ENCODE peak calls at places on chromosomes 1 and 21, in seven cellular contexts. One of them, this sample, is unnamed.

GRCh38 chr1:82848043-82848442 is 1047.3 kb downstream of the ADGRL2 start:
- DNase-seq in neuronal stem cell: no peak
- DNase-seq in activated CD4-positive, alpha-beta T cell treated with anti-CD3 and anti-CD28 coated beads, Interleukin-2, amount 10 ng/mL, durations not matched to agents 7 days and 5 days: no peak
- DNase-seq in amniotic stem cell: no peak
- DNase-seq in AG09309: no peak
- DNase-seq in ELR: no peak
- DNase-seq in NCI-H524: no peak
- DNase-seq in this sample: no peak

GRCh38 chr1:112383759-112384370 is 12.1 kb upstream of the CTTNBP2NL start:
- DNase-seq in AG09309: no peak
- DNase-seq in ELR: no peak
- DNase-seq in neuronal stem cell: no peak
- DNase-seq in activated CD4-positive, alpha-beta T cell treated with anti-CD3 and anti-CD28 coated beads, Interleukin-2, amount 10 ng/mL, durations not matched to agents 7 days and 5 days: no peak
- DNase-seq in NCI-H524: no peak
- DNase-seq in amniotic stem cell: no peak
- DNase-seq in this sample: no peak

GRCh38 chr1:206538086-206538781 is 30.9 kb downstream of the RASSF5 start:
- DNase-seq in activated CD4-positive, alpha-beta T cell treated with anti-CD3 and anti-CD28 coated beads, Interleukin-2, amount 10 ng/mL, durations not matched to agents 7 days and 5 days: no peak
- DNase-seq in neuronal stem cell: no peak
- DNase-seq in amniotic stem cell: no peak
- DNase-seq in NCI-H524: no peak
- DNase-seq in AG09309: no peak
- DNase-seq in ELR: no peak
- DNase-seq in this sample: no peak

GRCh38 chr1:30656171-30656940 is 67.0 kb downstream of the MATN1 start:
- DNase-seq in amniotic stem cell: no peak
- DNase-seq in neuronal stem cell: no peak
- DNase-seq in AG09309: no peak
- DNase-seq in ELR: no peak
- DNase-seq in activated CD4-positive, alpha-beta T cell treated with anti-CD3 and anti-CD28 coated beads, Interleukin-2, amount 10 ng/mL, durations not matched to agents 7 days and 5 days: no peak
- DNase-seq in NCI-H524: no peak
- DNase-seq in this sample: no peak

GRCh38 chr21:45227735-45228134 is 60.0 kb downstream of the POFUT2 start:
- DNase-seq in NCI-H524: no peak
- DNase-seq in AG09309: no peak
- DNase-seq in ELR: no peak
- DNase-seq in amniotic stem cell: no peak
- DNase-seq in activated CD4-positive, alpha-beta T cell treated with anti-CD3 and anti-CD28 coated beads, Interleukin-2, amount 10 ng/mL, durations not matched to agents 7 days and 5 days: no peak
- DNase-seq in neuronal stem cell: no peak
- DNase-seq in this sample: no peak

GRCh38 chr1:48207536-48208075 is 14.9 kb upstream of the SLC5A9 start:
- DNase-seq in activated CD4-positive, alpha-beta T cell treated with anti-CD3 and anti-CD28 coated beads, Interleukin-2, amount 10 ng/mL, durations not matched to agents 7 days and 5 days: no peak
- DNase-seq in neuronal stem cell: no peak
- DNase-seq in NCI-H524: no peak
- DNase-seq in ELR: no peak
- DNase-seq in AG09309: no peak
- DNase-seq in amniotic stem cell: no peak
- DNase-seq in this sample: no peak

GRCh38 chr21:42417533-42417932 is 13.8 kb downstream of the UBASH3A start:
- DNase-seq in ELR: no peak
- DNase-seq in activated CD4-positive, alpha-beta T cell treated with anti-CD3 and anti-CD28 coated beads, Interleukin-2, amount 10 ng/mL, durations not matched to agents 7 days and 5 days: peak
- DNase-seq in neuronal stem cell: no peak
- DNase-seq in NCI-H524: no peak
- DNase-seq in amniotic stem cell: no peak
- DNase-seq in AG09309: no peak
- DNase-seq in this sample: no peak

GRCh38 chr1:161223805-161224694 is 622 bp upstream of the APOA2 start:
- DNase-seq in ELR: no peak
- DNase-seq in amniotic stem cell: no peak
- DNase-seq in neuronal stem cell: no peak
- DNase-seq in AG09309: no peak
- DNase-seq in NCI-H524: no peak
- DNase-seq in activated CD4-positive, alpha-beta T cell treated with anti-CD3 and anti-CD28 coated beads, Interleukin-2, amount 10 ng/mL, durations not matched to agents 7 days and 5 days: no peak
- DNase-seq in this sample: no peak

GRCh38 chr1:223035724-223036478 is 107.1 kb downstream of the TLR5 start:
- DNase-seq in AG09309: no peak
- DNase-seq in NCI-H524: no peak
- DNase-seq in activated CD4-positive, alpha-beta T cell treated with anti-CD3 and anti-CD28 coated beads, Interleukin-2, amount 10 ng/mL, durations not matched to agents 7 days and 5 days: no peak
- DNase-seq in ELR: no peak
- DNase-seq in amniotic stem cell: no peak
- DNase-seq in neuronal stem cell: no peak
- DNase-seq in this sample: no peak

GRCh38 chr1:199612976-199613774 is 414.3 kb upstream of the NR5A2 start:
- DNase-seq in NCI-H524: no peak
- DNase-seq in ELR: peak
- DNase-seq in AG09309: no peak
- DNase-seq in activated CD4-positive, alpha-beta T cell treated with anti-CD3 and anti-CD28 coated beads, Interleukin-2, amount 10 ng/mL, durations not matched to agents 7 days and 5 days: no peak
- DNase-seq in amniotic stem cell: no peak
- DNase-seq in neuronal stem cell: no peak
- DNase-seq in this sample: no peak

GRCh38 chr21:25911730-25912401 is 177.1 kb downstream of the GABPA start:
- DNase-seq in ELR: no peak
- DNase-seq in activated CD4-positive, alpha-beta T cell treated with anti-CD3 and anti-CD28 coated beads, Interleukin-2, amount 10 ng/mL, durations not matched to agents 7 days and 5 days: no peak
- DNase-seq in AG09309: no peak
- DNase-seq in neuronal stem cell: no peak
- DNase-seq in amniotic stem cell: no peak
- DNase-seq in NCI-H524: no peak
- DNase-seq in this sample: no peak

GRCh38 chr1:66444438-66445265 is 89.3 kb upstream of the SGIP1 start:
- DNase-seq in ELR: no peak
- DNase-seq in amniotic stem cell: no peak
- DNase-seq in activated CD4-positive, alpha-beta T cell treated with anti-CD3 and anti-CD28 coated beads, Interleukin-2, amount 10 ng/mL, durations not matched to agents 7 days and 5 days: no peak
- DNase-seq in AG09309: no peak
- DNase-seq in neuronal stem cell: no peak
- DNase-seq in NCI-H524: no peak
- DNase-seq in this sample: no peak